ENCODE peak calls at places on chromosomes 2 and 18, in ten cellular contexts. Z is tibial nerve, Y is cardiac fibroblast, P is mucosa of descending colon, Q is cardiac muscle cell, S is fibroblast of lung, X is fibroblast of the aortic adventitia, G is A549, V is astrocyte, J is upper lobe of right lung. A is an unnamed sample.

GRCh38 chr2:201796478-201796865 is 9.9 kb upstream of the CDK15 start:
- DNase-seq in Z (no peak), Y (no peak), P (no peak), Q (no peak), S (no peak), X (no peak), G (no peak), V (no peak), J (no peak), A (no peak)

GRCh38 chr2:166249318-166249717 is 121.5 kb upstream of the SCN1A start:
- DNase-seq in Z (no peak), Y (no peak), P (no peak), Q (no peak), S (no peak), X (no peak), G (no peak), V (no peak), J (no peak), A (no peak)

GRCh38 chr2:240604291-240604938 is 17.9 kb downstream of the CAPN10 start:
- DNase-seq in Z (peak; percentile 74), Y (peak; percentile 75), P (peak; percentile 86), Q (peak; percentile 86), S (peak; percentile 65), X (peak; percentile 27), G (peak; percentile 68), V (no peak), J (peak; percentile 88), A (peak; percentile 31)

GRCh38 chr2:210592706-210593105 is 36.3 kb downstream of the CPS1 start:
- DNase-seq in Z (no peak), Y (no peak), P (no peak), Q (no peak), S (no peak), X (no peak), G (no peak), V (no peak), J (no peak), A (no peak)

GRCh38 chr2:53353372-53354111 is 414.1 kb upstream of the CHAC2 start:
- DNase-seq in Z (no peak), Y (peak; percentile 64), P (peak; percentile 62), Q (no peak), S (peak; percentile 36), X (peak; percentile 51), G (no peak), V (no peak), J (no peak), A (peak; percentile 81)

GRCh38 chr18:7307018-7307417 is 76.1 kb downstream of the LRRC30 start:
- DNase-seq in Z (no peak), Y (no peak), P (no peak), Q (no peak), S (no peak), X (no peak), G (no peak), V (no peak), J (no peak), A (no peak)

GRCh38 chr2:112958428-112959108 is 19.2 kb upstream of the IL36G start:
- DNase-seq in Z (peak; percentile 15), Y (peak; percentile 81), P (no peak), Q (peak; percentile 52), S (peak; percentile 67), X (peak; percentile 78), G (peak; percentile 48), V (peak; percentile 15), J (no peak), A (peak; percentile 68)

GRCh38 chr2:240205348-240205747 is 64.9 kb upstream of the OTOS start:
- DNase-seq in Z (no peak), Y (peak; percentile 88), P (no peak), Q (no peak), S (peak; percentile 51), X (peak; percentile 46), G (peak; percentile 46), V (peak; percentile 53), J (peak; percentile 48), A (peak; percentile 59)

GRCh38 chr2:191049728-191050639 is 36.0 kb upstream of the STAT1 start:
- DNase-seq in Z (peak; percentile 29), Y (peak; percentile 82), P (no peak), Q (no peak), S (peak; percentile 41), X (peak; percentile 91), G (no peak), V (peak; percentile 75), J (no peak), A (peak; percentile 65)

GRCh38 chr2:191051177-191051576 is 37.2 kb upstream of the STAT1 start:
- DNase-seq in Z (no peak), Y (no peak), P (no peak), Q (no peak), S (no peak), X (no peak), G (no peak), V (peak; percentile 33), J (no peak), A (peak; percentile 49)

GRCh38 chr2:191053256-191053655 is 39.3 kb upstream of the STAT1 start:
- DNase-seq in Z (no peak), Y (no peak), P (no peak), Q (no peak), S (no peak), X (no peak), G (no peak), V (no peak), J (no peak), A (no peak)

GRCh38 chr2:191050640-191050987 is 36.6 kb upstream of the STAT1 start:
- DNase-seq in Z (no peak), Y (peak; percentile 84), P (no peak), Q (no peak), S (peak; percentile 47), X (peak; percentile 83), G (peak; percentile 35), V (peak; percentile 29), J (no peak), A (peak; percentile 75)

DNA sequence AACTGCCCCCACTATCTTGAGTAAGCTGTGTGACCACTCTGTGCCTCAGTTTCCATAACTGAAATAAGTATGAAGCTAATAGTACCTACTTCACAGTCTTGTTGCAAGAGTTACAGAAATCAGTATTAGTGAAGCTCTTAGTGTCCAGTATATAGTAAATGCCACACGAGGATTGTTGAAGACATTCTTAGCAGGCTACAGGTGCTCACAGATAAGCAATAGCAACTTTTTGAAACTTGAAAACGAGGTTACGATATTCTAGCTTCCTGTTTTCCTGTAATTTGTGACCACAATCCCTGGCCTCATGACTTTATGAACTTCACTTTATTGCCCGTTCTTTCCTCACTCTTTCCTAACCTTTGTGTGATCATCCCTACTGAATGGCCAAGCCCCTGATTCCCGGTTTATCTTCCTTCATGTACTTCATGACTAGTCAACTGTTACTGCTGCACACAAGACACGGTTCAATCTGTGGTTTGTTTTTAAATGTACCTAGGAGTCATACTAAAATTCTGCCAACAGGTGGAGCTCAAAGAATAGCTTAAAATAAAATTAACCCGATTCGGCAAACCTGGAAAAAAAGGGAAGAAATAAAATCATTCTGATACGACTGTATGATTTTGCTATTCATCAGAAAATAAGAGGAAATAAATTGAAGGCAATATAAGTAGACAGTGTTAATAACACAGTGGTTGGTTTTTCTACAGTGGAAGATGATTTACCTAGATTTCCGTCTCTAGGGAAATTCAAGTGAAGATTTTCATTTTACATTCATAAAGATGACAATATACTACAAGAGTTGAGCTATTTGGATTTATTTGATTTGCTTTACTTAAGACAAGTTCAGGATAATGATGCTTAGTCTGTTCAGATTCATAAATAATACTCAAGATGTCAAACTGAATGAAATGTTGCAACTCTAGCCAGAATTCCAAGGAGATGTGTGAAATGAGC is 38.1 kb upstream of the STAT1 start:
- DNase-seq in Z (peak; percentile 57), Y (peak; percentile 82), P (no peak), Q (peak; percentile 61), S (peak; percentile 71), X (peak; percentile 82), G (no peak), V (peak; percentile 40), J (no peak), A (peak; percentile 60)
- TF ChIP-seq CTCF in Z (peak; percentile 65), Y (peak; percentile 54), P (no peak), Q (peak; percentile 55), S (peak; percentile 35), X (peak; percentile 61), G (peak; percentile 86), V (peak; percentile 58), J (peak; percentile 61), A (peak; percentile 36)

GRCh38 chr2:54558976-54559410 is 102.9 kb downstream of the SPTBN1 start:
- DNase-seq in Z (no peak), Y (peak; percentile 50), P (no peak), Q (no peak), S (no peak), X (no peak), G (peak; percentile 39), V (no peak), J (no peak), A (no peak)

GRCh38 chr2:54558188-54558975 is 102.3 kb downstream of the SPTBN1 start:
- DNase-seq in Z (peak; percentile 45), Y (peak; percentile 78), P (peak; percentile 87), Q (peak; percentile 77), S (peak; percentile 60), X (peak; percentile 59), G (peak; percentile 61), V (peak; percentile 61), J (peak; percentile 86), A (peak; percentile 76)

GRCh38 chr2:54557601-54558187 is 101.6 kb downstream of the SPTBN1 start:
- DNase-seq in Z (peak; percentile 46), Y (peak; percentile 59), P (peak; percentile 85), Q (peak; percentile 78), S (peak; percentile 36), X (peak; percentile 42), G (peak; percentile 33), V (peak; percentile 51), J (peak; percentile 82), A (no peak)

GRCh38 chr2:54556659-54557121 is 100.6 kb downstream of the SPTBN1 start:
- DNase-seq in Z (peak; percentile 38), Y (peak; percentile 68), P (no peak), Q (peak; percentile 61), S (peak; percentile 92), X (peak; percentile 95), G (no peak), V (peak; percentile 96), J (no peak), A (no peak)

DNA sequence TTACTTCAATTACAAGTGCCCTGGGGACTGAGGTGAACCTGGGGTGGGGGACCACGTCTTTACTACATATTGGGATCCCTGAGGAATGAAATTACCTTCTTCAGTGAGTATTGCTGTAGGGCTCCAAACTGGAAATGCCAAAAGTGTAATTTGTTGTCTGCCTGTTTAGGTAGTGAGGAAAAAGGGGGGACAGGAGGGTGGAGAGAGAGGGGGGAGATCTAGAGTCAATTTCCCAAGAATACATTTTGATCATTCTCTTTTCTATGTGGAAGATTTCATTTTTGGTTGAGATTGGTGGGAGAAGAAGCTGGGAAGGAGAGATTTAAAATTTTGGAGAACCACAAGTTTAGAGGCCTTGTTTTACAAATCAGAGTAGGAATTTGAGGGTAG is 101.1 kb downstream of the SPTBN1 start:
- DNase-seq in Z (no peak), Y (no peak), P (no peak), Q (no peak), S (no peak), X (no peak), G (no peak), V (no peak), J (no peak), A (no peak)
- H3K4me3 ChIP-seq in Z (peak overlapping the region; percentile 69), Y (peak overlapping the region; percentile 82), P (peak overlapping the region; percentile 57), Q (peak overlapping the region; percentile 34), S (peak overlapping the region; percentile 7), X (no peak overlapping the region), G (peak overlapping the region; percentile 67), V (peak overlapping the region; percentile 85), J (peak overlapping the region; percentile 64), A (peak overlapping the region; percentile 88)

GRCh38 chr2:237702439-237703397 is 75.3 kb downstream of the LRRFIP1 start:
- DNase-seq in Z (no peak), Y (peak; percentile 61), P (no peak), Q (peak; percentile 73), S (peak; percentile 47), X (peak; percentile 92), G (no peak), V (peak; percentile 85), J (no peak), A (peak; percentile 89)
- TF ChIP-seq CTCF in Z (no peak), Y (no peak), P (no peak), Q (no peak), S (no peak), X (peak; percentile 48), G (no peak), V (no peak), J (no peak), A (no peak)

GRCh38 chr2:145038041-145038525 is 518.2 kb upstream of the ZEB2 start:
- DNase-seq in Z (no peak), Y (no peak), P (no peak), Q (peak; percentile 20), S (no peak), X (no peak), G (no peak), V (no peak), J (no peak), A (no peak)

GRCh38 chr2:145032791-145033190 is 512.9 kb upstream of the ZEB2 start:
- DNase-seq in Z (no peak), Y (no peak), P (no peak), Q (no peak), S (no peak), X (no peak), G (no peak), V (peak; percentile 16), J (no peak), A (no peak)

GRCh38 chr2:145033438-145033837 is 513.5 kb upstream of the ZEB2 start:
- DNase-seq in Z (no peak), Y (no peak), P (no peak), Q (no peak), S (no peak), X (no peak), G (no peak), V (no peak), J (no peak), A (no peak)

GRCh38 chr2:145034511-145034910 is 514.6 kb upstream of the ZEB2 start:
- DNase-seq in Z (no peak), Y (no peak), P (no peak), Q (no peak), S (no peak), X (peak; percentile 22), G (no peak), V (no peak), J (no peak), A (no peak)

DNA sequence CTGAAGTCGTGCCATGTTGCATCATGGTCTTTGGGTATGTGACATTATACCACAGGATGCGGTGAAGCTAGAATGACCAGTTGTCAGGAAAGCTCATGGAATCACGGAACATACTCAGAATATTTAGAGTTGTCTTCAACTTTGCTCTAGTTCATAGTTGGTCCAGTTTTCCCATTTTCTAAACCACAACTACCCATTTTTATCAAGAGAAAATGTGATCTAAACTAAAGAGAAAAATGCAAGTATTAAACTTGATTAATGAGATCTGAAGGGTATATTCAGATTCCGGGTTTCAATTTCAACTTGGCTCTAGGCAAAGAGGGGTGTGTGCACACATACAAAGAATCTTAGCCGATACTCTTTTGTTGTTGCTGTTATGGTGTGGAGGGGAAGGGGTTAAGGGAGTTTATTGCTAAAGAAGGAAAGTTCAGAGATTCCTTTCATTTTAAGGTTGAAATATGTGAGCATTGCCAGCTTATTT is 516.5 kb upstream of the ZEB2 start:
- DNase-seq in Z (no peak), Y (peak; percentile 40), P (no peak), Q (no peak), S (no peak), X (peak; percentile 47), G (no peak), V (peak; percentile 46), J (no peak), A (peak; percentile 63)
- H3K4me3 ChIP-seq in Z (no peak overlapping the region), Y (no peak overlapping the region), P (no peak overlapping the region), Q (no peak overlapping the region), S (no peak overlapping the region), X (no peak overlapping the region), G (peak overlapping the region; percentile 23), V (no peak overlapping the region), J (peak overlapping the region; percentile 10), A (no peak overlapping the region)